ENCODE peak calls at places on chromosomes 5 and 9, in six cellular contexts. S is H9, H is H1, L is IMR-90, Q is neuronal stem cell, R is mesenchymal stem cell. T is an unnamed sample.

GRCh38 chr5:171520300-171521170 is 101.1 kb downstream of the FGF18 start:
- DNase-seq in H (peak; percentile 49), S (peak; percentile 90), Q (peak; percentile 42), R (peak; percentile 34), L (peak; percentile 18), T (peak; percentile 93)

GRCh38 chr5:75412111-75412990 is 75.3 kb downstream of the HMGCR start:
- DNase-seq in H (no peak), L (peak; percentile 91), Q (no peak), S (no peak), R (peak; percentile 67), T (peak; percentile 10)

GRCh38 chr9:95157491-95158151 is 159.9 kb downstream of the FANCC start:
- DNase-seq in R (peak; percentile 93), S (no peak), L (peak; percentile 94), Q (no peak), H (no peak), T (no peak)

GRCh38 chr5:93590511-93590910 is 7.5 kb downstream of the NR2F1 start:
- DNase-seq in H (no peak), Q (no peak), S (no peak), R (peak; percentile 5), L (no peak), T (no peak)

GRCh38 chr5:173383711-173384110 is 55.5 kb upstream of the STC2 start:
- DNase-seq in R (no peak), L (peak; percentile 31), Q (no peak), S (no peak), H (no peak), T (no peak)

GRCh38 chr9:98175013-98175679 is 17.3 kb downstream of the CORO2A start:
- DNase-seq in L (no peak), S (no peak), Q (peak; percentile 31), H (no peak), R (no peak), T (no peak)

GRCh38 chr9:116270559-116270958 is 117.0 kb downstream of the PAPPA start:
- DNase-seq in H (no peak), S (no peak), Q (no peak), L (no peak), R (no peak), T (no peak)

GRCh38 chr5:132422720-132423442 is 53.4 kb downstream of the SLC22A5 start:
- DNase-seq in S (no peak), H (no peak), L (peak; percentile 56), Q (no peak), R (peak; percentile 93), T (no peak)

GRCh38 chr5:82551840-82552385 is 273.8 kb upstream of the RPS23 start:
- DNase-seq in L (no peak), Q (no peak), H (no peak), R (no peak), S (no peak), T (no peak)

GRCh38 chr9:70924905-70925547 is 196.4 kb downstream of the TRPM3 start:
- DNase-seq in S (peak; percentile 36), Q (peak; percentile 51), H (no peak), R (peak; percentile 70), L (peak; percentile 84), T (peak; percentile 75)

GRCh38 chr9:129626944-129627297 is 958 bp downstream of the NTMT1 start:
- DNase-seq in Q (no peak), H (no peak), L (peak; percentile 92), R (peak; percentile 85), S (no peak), T (peak; percentile 77)

GRCh38 chr9:107351382-107352045 is 68.4 kb downstream of the RAD23B start:
- DNase-seq in Q (no peak), H (no peak), R (no peak), L (no peak), S (no peak), T (peak; percentile 30)

GRCh38 chr5:132052520-132052919 is 7.9 kb upstream of the IL3 start:
- DNase-seq in R (no peak), Q (no peak), H (no peak), L (no peak), S (peak; percentile 8), T (no peak)

GRCh38 chr5:9325549-9325948 is 220.3 kb downstream of the SEMA5A start:
- DNase-seq in S (no peak), H (no peak), L (no peak), Q (no peak), R (no peak), T (no peak)

GRCh38 chr5:161064800-161065199 is 212.8 kb upstream of the ATP10B start:
- DNase-seq in H (no peak), S (no peak), R (no peak), Q (no peak), L (no peak), T (peak; percentile 61)

GRCh38 chr5:156835905-156836304 is 14.2 kb upstream of the PPP1R2B start:
- DNase-seq in S (peak; percentile 39), L (no peak), Q (no peak), H (no peak), R (no peak), T (peak; percentile 78)

GRCh38 chr9:16031486-16031885 is 478.6 kb downstream of the CCDC171 start:
- DNase-seq in R (no peak), S (no peak), L (no peak), Q (no peak), H (no peak), T (peak; percentile 88)

GRCh38 chr9:113707953-113708695 is 168.0 kb upstream of the ZNF618 start:
- DNase-seq in S (no peak), H (no peak), R (no peak), L (no peak), Q (no peak), T (no peak)

GRCh38 chr5:175337680-175338079 is 106.3 kb downstream of the DRD1 start:
- DNase-seq in H (no peak), Q (no peak), L (no peak), R (no peak), S (no peak), T (peak; percentile 25)

GRCh38 chr5:176185133-176185733 is 53.0 kb upstream of the SIMC1 start:
- DNase-seq in H (no peak), S (no peak), R (no peak), L (peak; percentile 31), Q (no peak), T (no peak)

GRCh38 chr5:122221857-122222256 is 90.2 kb upstream of the SNCAIP start:
- DNase-seq in S (peak; percentile 41), Q (no peak), H (no peak), R (no peak), L (no peak), T (peak; percentile 22)

GRCh38 chr5:111840275-111840674 is 83.3 kb upstream of the NREP start:
- DNase-seq in H (no peak), R (no peak), S (no peak), L (no peak), Q (no peak), T (no peak)
- H3K27me3 ChIP-seq in H (no peaks in the 10 kb centered on the region), R (no peaks in the 10 kb centered on the region), S (no peaks in the 10 kb centered on the region), L (no peaks in the 10 kb centered on the region), Q (no peaks in the 10 kb centered on the region), T (no peaks in the 10 kb centered on the region)

DNA sequence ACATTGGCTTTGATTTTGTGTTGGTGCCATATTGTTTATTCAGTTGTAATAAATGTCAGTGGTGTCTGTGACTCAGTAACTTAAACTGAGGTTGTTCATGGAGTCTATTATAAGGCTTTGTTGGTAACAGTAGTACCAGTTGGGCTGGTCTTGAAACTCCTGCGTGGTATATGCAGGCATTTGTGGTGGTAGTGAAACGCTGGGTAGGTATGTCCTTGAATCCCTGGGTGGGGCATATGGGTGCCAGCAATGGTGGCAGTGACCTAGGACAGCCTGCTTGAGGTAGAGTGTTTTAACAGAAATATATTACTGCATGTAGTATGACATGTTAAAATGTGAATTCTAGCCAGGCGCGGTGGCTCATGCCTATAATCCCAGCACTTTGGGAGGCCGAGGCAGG is 1058.5 kb upstream of the SEMA6A start:
- DNase-seq in H (no peak), R (no peak), Q (no peak), L (no peak), S (no peak), T (no peak)
- H3K4ac ChIP-seq in H (no peak overlapping the region), R (no peak overlapping the region), Q (no peak overlapping the region), L (no peak overlapping the region), S (no peak overlapping the region), T (no peak overlapping the region)

GRCh38 chr5:23840083-23840482 is 332.7 kb downstream of the PRDM9 start:
- DNase-seq in L (no peak), Q (no peak), S (no peak), H (no peak), R (no peak), T (no peak)
- H3K9ac ChIP-seq in L (no peak overlapping the region), Q (no peak overlapping the region), S (no peak overlapping the region), H (no peak overlapping the region), R (no peak overlapping the region), T (no peak overlapping the region)

GRCh38 chr5:141313711-141314110 is 6.9 kb downstream of the TAF7 start:
- DNase-seq in L (no peak), Q (no peak), H (no peak), R (no peak), S (no peak), T (no peak)

GRCh38 chr5:141320225-141321169 is at the start of gene TAF7:
- DNase-seq in S (peak; percentile 92), L (peak; percentile 92), Q (peak; percentile 93), H (peak; percentile 77), R (peak; percentile 93), T (peak; percentile 97)

GRCh38 chr5:141319699-141320098 is 885 bp downstream of the TAF7 start:
- DNase-seq in R (no peak), Q (no peak), S (no peak), H (no peak), L (no peak), T (peak; percentile 3)

GRCh38 chr5:141322261-141322660 is 1.7 kb upstream of the TAF7 start:
- DNase-seq in H (no peak), R (no peak), L (no peak), Q (no peak), S (no peak), T (no peak)

DNA sequence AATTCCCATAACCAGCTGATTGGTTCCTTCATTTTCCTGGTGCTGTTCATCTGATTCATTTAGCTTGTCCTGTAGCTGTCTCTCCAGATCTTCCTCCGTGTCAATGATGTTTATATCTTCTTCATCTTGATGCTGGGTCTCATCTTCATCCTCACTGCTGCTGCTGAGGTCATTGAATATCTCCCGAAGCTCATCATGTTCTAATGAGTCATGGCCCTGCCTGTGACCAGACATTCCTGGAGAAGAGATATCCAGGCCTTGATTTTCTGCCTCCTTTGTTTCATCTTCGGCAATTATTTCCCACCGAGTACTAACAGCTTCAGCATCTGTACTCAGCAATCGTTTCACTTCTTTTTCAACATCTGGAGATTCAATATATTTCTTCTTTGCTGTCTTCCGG is 1.4 kb downstream of the TAF7 start:
- DNase-seq in S (no peak), L (no peak), R (no peak), Q (no peak), H (no peak), T (peak; percentile 54)
- H3K27me3 ChIP-seq in S (no peaks in the 10 kb centered on the region), L (no peaks in the 10 kb centered on the region), R (no peaks in the 10 kb centered on the region), Q (no peaks in the 10 kb centered on the region), H (no peaks in the 10 kb centered on the region), T (no peaks in the 10 kb centered on the region)

GRCh38 chr5:150447188-150447587 is 2.4 kb downstream of the RPS14 start:
- DNase-seq in L (no peak), R (no peak), H (no peak), S (no peak), Q (no peak), T (no peak)
- H3K4ac ChIP-seq in L (no peak overlapping the region), R (no peak overlapping the region), H (no peak overlapping the region), S (no peak overlapping the region), Q (no peak overlapping the region), T (no peak overlapping the region)

DNA sequence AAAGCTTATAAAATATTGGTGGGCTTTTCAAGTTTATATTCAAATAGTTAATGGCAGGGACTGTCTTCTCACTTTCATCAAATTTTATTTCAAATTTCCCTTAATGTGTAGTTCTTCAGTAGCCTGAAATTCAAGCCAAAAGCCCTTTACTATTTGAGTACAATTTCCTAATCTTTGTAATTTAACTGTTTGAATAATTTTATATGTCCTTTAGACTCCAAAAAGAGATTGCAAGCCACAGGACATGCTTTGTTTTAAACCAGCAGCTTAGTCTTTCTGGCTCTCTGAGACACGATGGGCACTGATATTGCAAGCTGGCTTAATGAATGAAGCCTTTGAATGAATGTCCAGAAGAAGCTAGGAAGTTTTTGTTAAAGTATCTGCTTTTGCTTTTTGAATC is 2031.6 kb upstream of the CDH6 start:
- DNase-seq in R (no peak), H (no peak), Q (no peak), L (no peak), S (no peak), T (no peak)
- H3K9ac ChIP-seq in R (no peak overlapping the region), H (no peak overlapping the region), Q (no peak overlapping the region), L (no peak overlapping the region), S (no peak overlapping the region), T (no peak overlapping the region)

T was measured in mesendoderm.